ENCODE peak calls at places on chromosome 1, in four cellular contexts. One of them, this sample, is unnamed.

GRCh38 chr1:183604048-183604808 is 14.0 kb upstream of the NCF2 start:
- DNase-seq in GM23338: no peak
- DNase-seq in effector memory CD4-positive, alpha-beta T cell: no peak
- DNase-seq in KBM-7: peak; percentile 70
- DNase-seq in this sample: no peak

GRCh38 chr1:224427346-224427745 is 7.3 kb downstream of the WDR26 start:
- DNase-seq in KBM-7: no peak
- DNase-seq in GM23338: no peak
- DNase-seq in effector memory CD4-positive, alpha-beta T cell: no peak
- DNase-seq in this sample: no peak

GRCh38 chr1:246748867-246749266 is 24.7 kb downstream of the SCCPDH start:
- DNase-seq in KBM-7: no peak
- DNase-seq in effector memory CD4-positive, alpha-beta T cell: no peak
- DNase-seq in GM23338: no peak
- DNase-seq in this sample: no peak

GRCh38 chr1:100622966-100623762 is 85.2 kb downstream of the GPR88 start:
- DNase-seq in KBM-7: no peak
- DNase-seq in GM23338: no peak
- DNase-seq in effector memory CD4-positive, alpha-beta T cell: no peak
- DNase-seq in this sample: no peak

GRCh38 chr1:201737350-201738060 is 91.5 kb upstream of the IPO9 start:
- DNase-seq in effector memory CD4-positive, alpha-beta T cell: no peak
- DNase-seq in GM23338: peak; percentile 80
- DNase-seq in KBM-7: no peak
- DNase-seq in this sample: peak; percentile 91

GRCh38 chr1:42757892-42758275 is 8.9 kb downstream of the P3H1 start:
- DNase-seq in effector memory CD4-positive, alpha-beta T cell: no peak
- DNase-seq in GM23338: no peak
- DNase-seq in KBM-7: no peak
- DNase-seq in this sample: no peak

GRCh38 chr1:243343970-243344749 is 88.3 kb downstream of the SDCCAG8 start:
- DNase-seq in GM23338: peak; percentile 87
- DNase-seq in KBM-7: peak; percentile 50
- DNase-seq in effector memory CD4-positive, alpha-beta T cell: no peak
- DNase-seq in this sample: no peak

GRCh38 chr1:205350626-205351235 is 6.0 kb downstream of the KLHDC8A start:
- DNase-seq in KBM-7: no peak
- DNase-seq in effector memory CD4-positive, alpha-beta T cell: no peak
- DNase-seq in GM23338: peak; percentile 76
- DNase-seq in this sample: no peak

GRCh38 chr1:150152772-150153461 is 3.2 kb downstream of the PLEKHO1 start:
- DNase-seq in GM23338: no peak
- DNase-seq in effector memory CD4-positive, alpha-beta T cell: no peak
- DNase-seq in KBM-7: no peak
- DNase-seq in this sample: peak; percentile 75

GRCh38 chr1:207414606-207415108 is 39.5 kb upstream of the CR2 start:
- DNase-seq in KBM-7: peak; percentile 76
- DNase-seq in GM23338: no peak
- DNase-seq in effector memory CD4-positive, alpha-beta T cell: no peak
- DNase-seq in this sample: no peak

GRCh38 chr1:158728510-158729225 is 8.1 kb upstream of the OR6K3 start:
- DNase-seq in effector memory CD4-positive, alpha-beta T cell: no peak
- DNase-seq in GM23338: no peak
- DNase-seq in KBM-7: no peak
- DNase-seq in this sample: no peak

GRCh38 chr1:56491441-56491840 is 87.9 kb downstream of the PLPP3 start:
- DNase-seq in GM23338: no peak
- DNase-seq in KBM-7: no peak
- DNase-seq in effector memory CD4-positive, alpha-beta T cell: no peak
- DNase-seq in this sample: no peak

GRCh38 chr1:46244656-46245371 is 2.7 kb upstream of the RAD54L start:
- DNase-seq in effector memory CD4-positive, alpha-beta T cell: no peak
- DNase-seq in KBM-7: peak; percentile 77
- DNase-seq in GM23338: peak; percentile 58
- DNase-seq in this sample: no peak